ENCODE peak calls at places on chromosomes 16 and 17, in five cellular contexts. H, Y, F, Z and U are unnamed samples.

GRCh38 chr16:785563-786535 is 2.3 kb downstream of the RPUSD1 start:
- DNase-seq in Z (no peak), H (peak), Y (no peak), F (peak), U (no peak)

GRCh38 chr16:57000271-57001025 is 11.1 kb downstream of the NLRC5 start:
- DNase-seq in F (peak), Z (no peak), H (no peak), Y (peak), U (peak)

GRCh38 chr16:9138731-9139501 is 47.5 kb downstream of the HAPSTR1 start:
- DNase-seq in F (no peak), Z (no peak), H (no peak), Y (peak), U (no peak)

GRCh38 chr17:2259769-2260536 is 43.6 kb downstream of the SMG6 start:
- DNase-seq in Z (no peak), F (no peak), Y (no peak), H (no peak), U (no peak)

GRCh38 chr16:48383204-48383876 is 1.9 kb downstream of the SIAH1 start:
- DNase-seq in H (no peak), Z (no peak), F (no peak), Y (no peak), U (no peak)

GRCh38 chr17:44216173-44216572 is 3.3 kb downstream of the UBTF start:
- DNase-seq in Y (no peak), H (no peak), Z (no peak), F (no peak), U (no peak)

GRCh38 chr16:66320774-66321173 is 45.7 kb upstream of the CDH5 start:
- DNase-seq in H (no peak), F (no peak), Y (no peak), Z (no peak), U (no peak)

GRCh38 chr17:10447035-10447931 is 22.1 kb downstream of the MYH4 start:
- DNase-seq in F (no peak), H (no peak), Z (no peak), Y (no peak), U (no peak)

GRCh38 chr16:23333034-23333579 is 31.0 kb downstream of the SCNN1B start:
- DNase-seq in Y (no peak), Z (no peak), H (no peak), F (no peak), U (no peak)

GRCh38 chr16:65201446-65202010 is 79.7 kb upstream of the CDH11 start:
- DNase-seq in Z (no peak), Y (no peak), H (no peak), F (no peak), U (no peak)

GRCh38 chr17:68794636-68795503 is 160.3 kb downstream of the ABCA8 start:
- DNase-seq in F (no peak), Z (no peak), Y (no peak), H (no peak), U (peak)

GRCh38 chr17:77735051-77735340 is 223.5 kb upstream of the TNRC6C start:
- DNase-seq in Y (no peak), H (peak), F (no peak), Z (peak), U (no peak)

GRCh38 chr16:11409398-11409797 is 64.1 kb downstream of the RMI2 start:
- DNase-seq in H (no peak), Y (no peak), F (no peak), Z (no peak), U (peak)

GRCh38 chr16:28063611-28064061 is at the start of gene GSG1L:
- DNase-seq in H (no peak), Z (no peak), F (no peak), Y (no peak), U (no peak)
- H3K4me3 ChIP-seq in H (peak), Z (peak), F (no peak), Y (no peak), U (no peak)

DNA sequence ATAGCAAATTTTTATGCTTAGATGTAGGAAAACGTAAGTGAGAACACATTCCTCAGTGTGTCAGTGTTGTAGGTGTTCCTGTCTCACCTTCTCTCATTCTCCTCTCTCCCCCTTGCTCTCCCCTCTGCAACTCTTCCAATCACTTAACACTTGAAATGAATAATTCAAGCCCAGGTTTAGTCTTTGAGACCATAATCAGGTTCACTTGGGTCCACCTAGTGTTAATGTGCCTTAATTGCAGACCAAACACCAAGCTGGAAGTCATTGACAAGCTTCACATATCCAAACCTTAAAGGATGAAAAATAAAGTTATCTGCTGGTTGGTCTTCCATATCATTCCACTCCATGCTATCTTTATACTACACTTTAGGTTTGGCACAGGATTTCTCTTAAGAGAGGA is 37.0 kb downstream of the STXBP4 start:
- DNase-seq in F (no peak), Z (no peak), Y (peak), H (no peak), U (peak)
- TF ChIP-seq CTCF in F (peak), Z (no peak), Y (peak), H (no peak), U (peak)

GRCh38 chr17:48555183-48555615 is 10.3 kb upstream of the HOXB2 start:
- DNase-seq in Y (no peak), F (peak), Z (no peak), H (no peak), U (no peak)

GRCh38 chr17:48555616-48556533 is 11.0 kb upstream of the HOXB2 start:
- DNase-seq in F (no peak), H (no peak), Z (no peak), Y (no peak), U (no peak)

GRCh38 chr17:48558057-48558456 is 13.1 kb upstream of the HOXB2 start:
- DNase-seq in Y (no peak), F (no peak), Z (no peak), H (no peak), U (no peak)

GRCh38 chr17:48558731-48559608 is 14.1 kb upstream of the HOXB2 start:
- DNase-seq in F (no peak), Z (no peak), Y (no peak), H (no peak), U (no peak)

GRCh38 chr17:48556534-48557401 is 11.9 kb upstream of the HOXB2 start:
- DNase-seq in F (no peak), Z (no peak), Y (no peak), H (no peak), U (no peak)
- H3K4me3 ChIP-seq in F (no peak), Z (no peak), Y (no peak), H (peak), U (no peak)

GRCh38 chr16:82621796-82622195 is 5.0 kb upstream of the CDH13 start:
- DNase-seq in H (no peak), Y (no peak), F (no peak), Z (no peak), U (no peak)
- TF ChIP-seq CTCF in H (no peak), Y (peak), F (peak), Z (no peak), U (no peak)

DNA sequence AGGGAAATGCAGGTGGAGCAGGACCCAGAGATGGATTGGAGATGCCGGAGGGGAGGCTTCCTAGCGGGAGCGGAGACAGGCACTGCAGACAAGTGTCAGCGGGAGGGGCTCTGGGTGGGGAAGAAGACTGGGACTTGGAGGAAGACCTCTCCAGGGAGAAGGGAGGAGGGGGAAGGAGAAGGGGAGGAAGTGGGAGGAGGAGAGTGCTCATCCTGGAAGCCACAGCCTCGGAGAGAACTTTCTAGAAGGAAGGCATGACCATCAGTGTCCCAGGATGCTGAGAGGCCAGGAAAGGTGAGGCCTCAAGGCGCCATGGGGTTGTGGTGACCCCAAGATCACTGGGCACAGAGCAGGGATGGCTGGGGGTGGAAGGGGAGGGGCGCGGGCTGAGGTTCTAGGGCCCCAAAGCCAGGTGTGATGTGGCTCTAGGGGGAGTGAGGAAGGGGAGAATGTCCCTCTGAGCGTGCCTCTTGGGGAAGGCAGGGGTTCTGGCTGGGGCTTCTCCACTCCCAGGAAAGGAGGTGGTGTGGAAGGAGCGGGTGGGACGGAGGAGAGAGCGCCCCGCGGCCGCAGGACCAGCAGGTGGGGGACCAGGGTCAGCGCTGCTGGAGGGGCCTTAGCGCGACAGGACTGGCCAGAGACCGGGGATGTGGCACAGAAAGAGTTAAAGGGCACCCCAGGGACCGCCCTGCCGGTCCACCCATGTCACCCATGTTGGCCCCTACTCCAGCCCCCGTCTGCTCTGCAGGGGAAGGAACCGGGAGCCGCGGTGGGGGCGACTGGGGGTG is 900 bp upstream of the GCGR start:
- DNase-seq in Y (no peak), F (no peak), Z (no peak), H (no peak), U (no peak)
- H3K4me3 ChIP-seq in Y (no peak), F (no peak), Z (peak), H (no peak), U (no peak)

GRCh38 chr17:55458287-55458900 is 36.8 kb upstream of the MMD start:
- DNase-seq in Y (no peak), F (no peak), H (no peak), Z (no peak), U (no peak)
- TF ChIP-seq CTCF in Y (no peak), F (no peak), H (no peak), Z (no peak), U (no peak)

DNA sequence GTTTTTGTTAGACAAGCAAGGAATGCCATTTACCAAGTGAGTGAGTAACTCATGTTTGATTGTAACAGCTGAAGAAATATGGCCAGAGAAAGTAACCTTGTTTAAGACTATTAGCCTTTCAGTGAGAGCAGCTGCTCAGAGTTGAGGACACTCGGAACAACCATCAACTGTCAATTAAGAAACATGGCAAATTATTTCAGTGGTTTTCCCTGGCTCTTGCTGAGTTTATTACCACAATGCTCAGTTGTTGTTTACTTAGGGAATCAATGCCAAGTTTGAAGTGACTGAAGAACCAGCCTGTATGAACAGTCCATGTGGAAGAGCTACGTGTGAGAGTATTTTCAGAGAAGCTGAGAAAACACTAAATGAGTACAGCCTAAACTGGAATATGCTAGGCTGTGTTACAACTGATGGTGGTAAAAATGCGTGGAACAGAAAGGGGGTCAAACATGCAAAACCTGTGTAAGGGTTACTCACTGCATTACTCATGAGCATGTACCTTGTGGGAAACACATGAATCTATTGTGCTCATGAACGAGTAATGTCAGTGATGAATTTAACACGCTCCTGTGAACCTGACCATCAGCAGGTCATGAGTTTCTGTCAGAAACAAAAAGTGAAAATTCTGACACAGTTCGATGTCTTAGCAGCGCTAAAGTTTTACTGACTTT is 33.7 kb downstream of the GNA13 start:
- DNase-seq in Y (peak), Z (no peak), F (peak), H (no peak), U (peak)
- H3K4me3 ChIP-seq in Y (no peak), Z (no peak), F (no peak), H (no peak), U (no peak)

GRCh38 chr17:42684929-42685556 is 2.7 kb downstream of the CNTNAP1 start:
- DNase-seq in F (no peak), Y (no peak), H (no peak), Z (no peak), U (no peak)
- TF ChIP-seq CTCF in F (no peak), Y (no peak), H (no peak), Z (no peak), U (no peak)